ENCODE peak calls at places on chromosomes 12 and 14, in seven cellular contexts. Q is sigmoid colon, A is tibial nerve, B is lower lobe of right lung, U is kidney epithelial cell, S is RWPE2, Z is left ventricle myocardium inferior. W is an unnamed sample.

GRCh38 chr14:45946251-45946650 is 693.2 kb upstream of the MIS18BP1 start:
- DNase-seq in Q (no peak), A (no peak), B (no peak), U (no peak), S (no peak), Z (no peak), W (no peak)

GRCh38 chr14:21233457-21234076 is 35.7 kb downstream of the HNRNPC start:
- DNase-seq in Q (no peak), A (no peak), B (no peak), U (no peak), S (no peak), Z (no peak), W (peak)

GRCh38 chr12:53551889-53552291 is 44.6 kb upstream of the NPFF start:
- DNase-seq in Q (no peak), A (no peak), B (no peak), U (no peak), S (no peak), Z (no peak), W (no peak)

GRCh38 chr14:57725399-57726077 is 140.4 kb downstream of the SLC35F4 start:
- DNase-seq in Q (no peak), A (no peak), B (no peak), U (peak), S (no peak), Z (no peak), W (peak)

GRCh38 chr12:67759829-67760228 is 111.3 kb downstream of the DYRK2 start:
- DNase-seq in Q (no peak), A (no peak), B (no peak), U (no peak), S (no peak), Z (no peak), W (no peak)

GRCh38 chr14:36517242-36518030 is 2.6 kb downstream of the NKX2-1 start:
- DNase-seq in Q (no peak), A (no peak), B (peak), U (no peak), S (peak), Z (no peak), W (no peak)

GRCh38 chr12:31390991-31391390 is 65.0 kb upstream of the SINHCAF start:
- DNase-seq in Q (no peak), A (no peak), B (no peak), U (no peak), S (no peak), Z (no peak), W (no peak)

GRCh38 chr12:76341436-76342030 is 6.7 kb downstream of the BBS10 start:
- DNase-seq in Q (no peak), A (no peak), B (no peak), U (no peak), S (no peak), Z (no peak), W (peak)

GRCh38 chr14:69682607-69683263 is 71.3 kb downstream of the SUSD6 start:
- DNase-seq in Q (no peak), A (no peak), B (no peak), U (no peak), S (no peak), Z (no peak), W (no peak)

GRCh38 chr12:95147836-95148235 is 69.4 kb downstream of the FGD6 start:
- DNase-seq in Q (no peak), A (no peak), B (no peak), U (no peak), S (no peak), Z (no peak), W (no peak)

GRCh38 chr12:15797818-15798217 is 8.6 kb upstream of the EPS8 start:
- DNase-seq in Q (no peak), A (no peak), B (no peak), U (no peak), S (no peak), Z (no peak), W (no peak)

GRCh38 chr12:52580496-52580895 is 6.9 kb upstream of the KRT74 start:
- DNase-seq in Q (peak), A (no peak), B (no peak), U (no peak), S (peak), Z (no peak), W (no peak)

GRCh38 chr14:73124180-73124894 is 12.0 kb upstream of the PSEN1 start:
- DNase-seq in Q (no peak), A (no peak), B (no peak), U (no peak), S (no peak), Z (no peak), W (no peak)

GRCh38 chr12:121514184-121514742 is 66.6 kb downstream of the KDM2B start:
- DNase-seq in Q (no peak), A (no peak), B (no peak), U (no peak), S (no peak), Z (no peak), W (no peak)

GRCh38 chr14:26527095-26527494 is 70.7 kb downstream of the NOVA1 start:
- DNase-seq in Q (no peak), A (no peak), B (no peak), U (no peak), S (no peak), Z (no peak), W (peak)

GRCh38 chr12:124862768-124863408 is 776 bp downstream of the SCARB1 start:
- DNase-seq in Q (no peak), A (no peak), B (no peak), U (no peak), S (no peak), Z (no peak), W (peak)

GRCh38 chr12:124738636-124739467 is 124.8 kb downstream of the SCARB1 start:
- DNase-seq in Q (no peak), A (no peak), B (no peak), U (peak), S (no peak), Z (no peak), W (peak)

GRCh38 chr14:31090872-31091764 is 64.9 kb upstream of the STRN3 start:
- DNase-seq in Q (peak), A (no peak), B (no peak), U (peak), S (no peak), Z (no peak), W (peak)

GRCh38 chr12:11923067-11923466 is 147.7 kb upstream of the BCL2L14 start:
- DNase-seq in Q (no peak), A (no peak), B (no peak), U (no peak), S (no peak), Z (no peak), W (no peak)

GRCh38 chr12:78208106-78208505 is 377.4 kb downstream of the NAV3 start:
- DNase-seq in Q (no peak), A (no peak), B (no peak), U (peak), S (no peak), Z (no peak), W (peak)

GRCh38 chr12:50763637-50764115 is at the start of gene ATF1:
- DNase-seq in Q (peak), A (peak), B (peak), U (peak), S (peak), Z (peak), W (peak)

GRCh38 chr12:111773801-111774551 is 7.2 kb downstream of the ALDH2 start:
- DNase-seq in Q (peak), A (peak), B (peak), U (peak), S (no peak), Z (peak), W (peak)

GRCh38 chr12:110658882-110659281 is 30.0 kb downstream of the HVCN1 start:
- DNase-seq in Q (no peak), A (no peak), B (no peak), U (no peak), S (no peak), Z (no peak), W (no peak)

GRCh38 chr12:29741342-29742241 is 42.1 kb downstream of the TMTC1 start:
- DNase-seq in Q (no peak), A (no peak), B (no peak), U (peak), S (no peak), Z (no peak), W (peak)

GRCh38 chr12:55716582-55717396 is 943 bp downstream of the BLOC1S1 start:
- DNase-seq in Q (no peak), A (no peak), B (no peak), U (no peak), S (no peak), Z (no peak), W (peak)

GRCh38 chr12:52530366-52530765 is 10.2 kb upstream of the KRT5 start:
- DNase-seq in Q (no peak), A (no peak), B (no peak), U (no peak), S (no peak), Z (no peak), W (no peak)

GRCh38 chr14:93683241-93683640 is 105.0 kb downstream of the PRIMA1 start:
- DNase-seq in Q (no peak), A (no peak), B (no peak), U (no peak), S (no peak), Z (no peak), W (peak)

GRCh38 chr12:117832459-117833457 is 136.0 kb downstream of the KSR2 start:
- DNase-seq in Q (peak), A (no peak), B (no peak), U (peak), S (no peak), Z (no peak), W (peak)

GRCh38 chr14:35855886-35856481 is 29.8 kb downstream of the BRMS1L start:
- DNase-seq in Q (no peak), A (no peak), B (no peak), U (no peak), S (no peak), Z (no peak), W (no peak)

GRCh38 chr12:101963703-101964102 is 86.3 kb downstream of the DRAM1 start:
- DNase-seq in Q (no peak), A (no peak), B (no peak), U (no peak), S (no peak), Z (no peak), W (no peak)

GRCh38 chr12:51923506-51924365 is 16.4 kb downstream of the ACVRL1 start:
- DNase-seq in Q (peak), A (peak), B (peak), U (no peak), S (no peak), Z (peak), W (peak)

GRCh38 chr12:84069699-84070098 is 842.9 kb downstream of the SLC6A15 start:
- DNase-seq in Q (no peak), A (no peak), B (no peak), U (no peak), S (no peak), Z (no peak), W (peak)

GRCh38 chr12:599756-600155 is 63.5 kb downstream of the NINJ2 start:
- DNase-seq in Q (no peak), A (no peak), B (no peak), U (no peak), S (no peak), Z (no peak), W (no peak)

GRCh38 chr12:108575199-108575912 is 13.0 kb downstream of the ISCU start:
- DNase-seq in Q (peak), A (no peak), B (no peak), U (no peak), S (no peak), Z (no peak), W (no peak)

GRCh38 chr12:122161682-122162081 is 12.3 kb downstream of the IL31 start:
- DNase-seq in Q (no peak), A (no peak), B (no peak), U (no peak), S (no peak), Z (no peak), W (no peak)

GRCh38 chr12:64675795-64676194 is 65.5 kb downstream of the RASSF3 start:
- DNase-seq in Q (peak), A (no peak), B (no peak), U (no peak), S (no peak), Z (peak), W (peak)

GRCh38 chr12:114713466-114714215 is 29.7 kb upstream of the TBX3 start:
- DNase-seq in Q (no peak), A (no peak), B (no peak), U (no peak), S (no peak), Z (no peak), W (no peak)

DNA sequence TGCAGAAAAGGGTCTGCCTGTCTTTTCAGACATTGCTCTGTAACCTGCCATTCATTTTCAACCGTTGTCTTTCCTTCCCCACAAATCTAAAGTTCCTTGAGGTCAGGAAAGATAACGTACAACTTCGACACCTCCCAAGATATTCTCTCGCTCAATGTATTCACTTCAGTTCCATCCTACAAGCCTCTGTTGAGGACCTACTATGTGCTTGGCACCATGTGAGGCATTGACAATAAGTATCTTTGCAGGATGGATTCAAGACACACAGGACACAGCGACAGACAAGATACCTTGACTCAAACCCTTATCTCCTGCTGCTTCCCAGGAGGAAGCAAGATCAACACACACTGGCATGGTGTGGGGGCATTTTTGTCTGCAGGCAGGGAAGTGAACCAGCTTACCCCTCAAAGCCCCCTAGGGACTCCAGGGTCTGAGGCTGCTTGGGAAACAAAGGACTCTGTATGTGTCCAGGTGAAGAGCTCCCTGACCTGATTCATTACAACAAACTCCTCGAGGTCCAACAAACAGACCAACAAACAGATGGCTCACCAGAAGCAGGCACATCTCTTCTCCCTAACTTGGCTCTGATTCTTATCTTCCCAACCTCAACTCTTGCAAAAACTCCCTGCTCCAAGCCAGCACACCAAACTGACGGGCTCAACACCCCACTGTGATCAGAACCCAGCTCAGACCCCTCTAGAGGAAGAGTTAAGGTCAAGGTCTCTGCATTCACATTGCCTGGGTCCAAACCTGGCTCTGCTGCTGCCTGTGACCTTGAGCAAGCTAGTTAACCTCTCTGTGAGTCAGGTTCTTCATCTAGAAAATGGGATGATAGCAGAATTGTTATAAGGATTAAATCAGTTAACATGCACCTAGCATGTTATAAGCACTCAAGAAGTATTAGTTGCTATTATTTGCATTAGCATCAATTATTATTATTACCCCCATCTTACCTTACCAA is 6.3 kb downstream of the NUAK1 start:
- DNase-seq in Q (no peak), A (no peak), B (no peak), U (no peak), S (no peak), Z (no peak), W (no peak)
- H3K4me3 ChIP-seq in Q (no peak), A (no peak), B (no peak), U (no peak), S (no peak), Z (peak), W (no peak)

GRCh38 chr12:2172040-2172439 is 119.3 kb downstream of the CACNA1C start:
- DNase-seq in Q (no peak), A (no peak), B (no peak), U (no peak), S (no peak), Z (no peak), W (no peak)
- TF ChIP-seq CTCF in Q (no peak), A (no peak), B (no peak), U (no peak), S (no peak), Z (no peak), W (no peak)

GRCh38 chr14:53127151-53127550 is 26.0 kb downstream of the DDHD1 start:
- DNase-seq in Q (no peak), A (no peak), B (no peak), U (no peak), S (no peak), Z (no peak), W (no peak)
- H3K4me3 ChIP-seq in Q (peak), A (peak), B (no peak), U (no peak), S (no peak), Z (peak), W (no peak)

GRCh38 chr14:56119221-56119967 is 1.2 kb downstream of the PELI2 start:
- DNase-seq in Q (peak), A (no peak), B (peak), U (no peak), S (no peak), Z (peak), W (peak)

GRCh38 chr14:56118611-56119181 is 485 bp downstream of the PELI2 start:
- DNase-seq in Q (peak), A (no peak), B (peak), U (no peak), S (no peak), Z (peak), W (no peak)

GRCh38 chr14:56120091-56120632 is 2.0 kb downstream of the PELI2 start:
- DNase-seq in Q (peak), A (no peak), B (no peak), U (no peak), S (no peak), Z (no peak), W (peak)

GRCh38 chr14:56116128-56116900 is 1.9 kb upstream of the PELI2 start:
- DNase-seq in Q (peak), A (no peak), B (no peak), U (no peak), S (no peak), Z (no peak), W (no peak)

GRCh38 chr14:56117765-56118610 is at the start of gene PELI2:
- DNase-seq in Q (peak), A (peak), B (peak), U (no peak), S (no peak), Z (peak), W (peak)
- TF ChIP-seq CTCF in Q (no peak), A (peak), B (no peak), U (peak), S (peak), Z (peak), W (no peak)

GRCh38 chr12:34602213-34602940 is 580.1 kb downstream of the ALG10 start:
- DNase-seq in Q (peak), A (no peak), B (peak), U (no peak), S (no peak), Z (no peak), W (no peak)

GRCh38 chr12:34599530-34600513 is 577.5 kb downstream of the ALG10 start:
- DNase-seq in Q (peak), A (no peak), B (no peak), U (no peak), S (peak), Z (no peak), W (no peak)

GRCh38 chr12:34601689-34602088 is 579.4 kb downstream of the ALG10 start:
- DNase-seq in Q (no peak), A (no peak), B (peak), U (no peak), S (peak), Z (no peak), W (no peak)

GRCh38 chr12:34598851-34599529 is 576.7 kb downstream of the ALG10 start:
- DNase-seq in Q (peak), A (no peak), B (peak), U (no peak), S (no peak), Z (no peak), W (no peak)

GRCh38 chr12:34600592-34601462 is 578.5 kb downstream of the ALG10 start:
- DNase-seq in Q (no peak), A (no peak), B (peak), U (no peak), S (peak), Z (no peak), W (no peak)
- H3K4me3 ChIP-seq in Q (no peak), A (no peak), B (no peak), U (no peak), S (no peak), Z (no peak), W (no peak)

DNA sequence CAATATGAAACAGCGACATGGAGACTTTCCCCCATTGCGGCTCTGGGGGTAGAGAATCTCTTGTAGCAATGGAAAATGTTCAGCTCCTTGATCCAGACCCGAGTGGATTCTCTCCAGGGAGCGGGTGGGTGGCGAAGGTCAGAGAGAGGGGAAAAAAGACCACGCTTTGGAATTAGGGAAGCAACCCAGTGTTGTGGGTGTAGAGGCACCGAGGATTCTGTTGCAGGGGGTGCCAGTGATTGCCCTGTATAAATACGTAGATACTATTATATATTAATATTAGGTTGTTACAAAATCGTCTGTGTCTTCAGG is 136.1 kb upstream of the KRAS start:
- DNase-seq in Q (peak), A (no peak), B (no peak), U (no peak), S (no peak), Z (no peak), W (no peak)
- TF ChIP-seq CTCF in Q (no peak), A (no peak), B (no peak), U (no peak), S (no peak), Z (no peak), W (no peak)